ENCODE peak calls at places on chromosomes 7 and 10, in ten cellular contexts. I, H, U, D, Z, W, O, K, J and B are unnamed samples.

GRCh38 chr7:25967278-25968204 is 184.5 kb upstream of the NFE2L3 start:
- DNase-seq in I (no peak), U (no peak), Z (no peak), K (no peak), D (no peak), O (no peak), J (no peak), W (no peak), H (no peak), B (no peak)

GRCh38 chr7:28183627-28184026 is 3.0 kb upstream of the JAZF1 start:
- DNase-seq in Z (no peak), K (peak), U (no peak), O (no peak), I (peak), D (no peak), H (no peak), J (no peak), W (no peak), B (no peak)

GRCh38 chr7:116210345-116211005 is at the start of gene TES:
- DNase-seq in O (peak), I (peak), D (peak), Z (peak), U (no peak), J (peak), K (no peak), H (peak), W (peak), B (peak)

GRCh38 chr7:5232874-5233273 is 42.8 kb downstream of the WIPI2 start:
- DNase-seq in I (no peak), H (peak), J (no peak), Z (no peak), U (no peak), W (no peak), K (no peak), O (peak), D (no peak), B (peak)

GRCh38 chr7:137563986-137564385 is 220.5 kb upstream of the PTN start:
- DNase-seq in O (no peak), D (no peak), I (peak), J (no peak), W (no peak), K (peak), U (no peak), Z (no peak), H (no peak), B (no peak)

GRCh38 chr7:19749658-19750057 is 23.8 kb downstream of the TMEM196 start:
- DNase-seq in U (no peak), H (no peak), K (no peak), I (no peak), D (no peak), O (no peak), Z (no peak), J (no peak), W (no peak), B (no peak)

GRCh38 chr10:110005716-110006115 is 2.1 kb upstream of the ADD3 start:
- DNase-seq in K (peak), I (peak), O (no peak), U (no peak), Z (peak), W (peak), J (peak), D (no peak), H (peak), B (no peak)

GRCh38 chr10:42781893-42782445 is 626 bp upstream of the BMS1 start:
- DNase-seq in K (no peak), H (no peak), O (no peak), U (no peak), D (no peak), I (no peak), J (peak), Z (no peak), W (no peak), B (peak)

GRCh38 chr7:137032436-137032835 is 164.0 kb downstream of the CHRM2 start:
- DNase-seq in I (peak), U (no peak), W (no peak), D (no peak), J (no peak), O (no peak), H (no peak), K (peak), Z (no peak), B (no peak)